ENCODE peak calls at places on chromosomes 3 and 15, in six cellular contexts. B, F, W, S, J and X are unnamed samples.

GRCh38 chr3:81816473-81817260 is 55.2 kb upstream of the GBE1 start:
- DNase-seq in B (no peak), F (peak; percentile 49), W (no peak), S (peak; percentile 48), J (no peak), X (peak; percentile 86)

GRCh38 chr3:179174316-179174715 is 26.2 kb downstream of the PIK3CA start:
- DNase-seq in B (no peak), F (no peak), W (no peak), S (no peak), J (no peak), X (no peak)

GRCh38 chr3:193902557-193903256 is 233.2 kb upstream of the HES1 start:
- DNase-seq in B (no peak), F (no peak), W (no peak), S (no peak), J (no peak), X (peak; percentile 85)

GRCh38 chr3:38229036-38229435 is 36.6 kb upstream of the SLC22A13 start:
- DNase-seq in B (no peak), F (no peak), W (no peak), S (peak; percentile 13), J (no peak), X (no peak)

GRCh38 chr15:70974004-70974832 is 81.6 kb downstream of the LRRC49 start:
- DNase-seq in B (no peak), F (peak; percentile 54), W (peak; percentile 67), S (peak; percentile 84), J (peak; percentile 22), X (peak; percentile 9)

GRCh38 chr3:170499562-170500156 is 81.0 kb downstream of the CLDN11 start:
- DNase-seq in B (peak; percentile 56), F (no peak), W (peak; percentile 70), S (peak; percentile 84), J (peak; percentile 48), X (peak; percentile 46)

GRCh38 chr3:194572944-194573491 is 60.2 kb downstream of the TMEM44 start:
- DNase-seq in B (no peak), F (peak; percentile 62), W (no peak), S (no peak), J (no peak), X (no peak)

GRCh38 chr3:31250116-31250813 is 282.5 kb upstream of the STT3B start:
- DNase-seq in B (no peak), F (peak; percentile 6), W (no peak), S (no peak), J (no peak), X (no peak)

GRCh38 chr3:5053021-5053831 is 68.9 kb upstream of the ARL8B start:
- DNase-seq in B (no peak), F (peak; percentile 95), W (no peak), S (no peak), J (no peak), X (no peak)

GRCh38 chr15:67542192-67542461 is 376 bp upstream of the MAP2K5 start:
- DNase-seq in B (no peak), F (no peak), W (peak; percentile 44), S (peak; percentile 29), J (no peak), X (peak; percentile 62)

GRCh38 chr3:72810063-72810462 is 38.2 kb downstream of the SHQ1 start:
- DNase-seq in B (no peak), F (no peak), W (peak; percentile 64), S (no peak), J (no peak), X (peak; percentile 37)

GRCh38 chr3:65811050-65811766 is 227.5 kb downstream of the MAGI1 start:
- DNase-seq in B (no peak), F (peak; percentile 72), W (no peak), S (peak; percentile 8), J (no peak), X (no peak)

GRCh38 chr3:86381247-86381646 is 609.7 kb downstream of the VGLL3 start:
- DNase-seq in B (no peak), F (no peak), W (peak; percentile 71), S (no peak), J (no peak), X (no peak)

GRCh38 chr3:161415506-161416231 is 44.4 kb upstream of the SPTSSB start:
- DNase-seq in B (no peak), F (peak; percentile 88), W (peak; percentile 26), S (peak; percentile 87), J (no peak), X (no peak)

GRCh38 chr15:90915808-90916440 is 12.8 kb downstream of the MAN2A2 start:
- DNase-seq in B (no peak), F (no peak), W (peak; percentile 25), S (peak; percentile 58), J (no peak), X (no peak)

GRCh38 chr3:173096994-173097785 is 43.8 kb downstream of the SPATA16 start:
- DNase-seq in B (no peak), F (peak; percentile 75), W (no peak), S (no peak), J (no peak), X (no peak)

GRCh38 chr3:138412821-138413531 is 21.4 kb upstream of the ESYT3 start:
- DNase-seq in B (peak; percentile 25), F (no peak), W (no peak), S (no peak), J (no peak), X (no peak)

GRCh38 chr3:138418556-138419206 is 15.7 kb upstream of the ESYT3 start:
- DNase-seq in B (no peak), F (no peak), W (no peak), S (peak; percentile 21), J (no peak), X (no peak)

GRCh38 chr3:138423316-138423715 is 11.1 kb upstream of the ESYT3 start:
- DNase-seq in B (no peak), F (no peak), W (no peak), S (no peak), J (no peak), X (no peak)

GRCh38 chr3:138417559-138417982 is 16.8 kb upstream of the ESYT3 start:
- DNase-seq in B (peak; percentile 91), F (peak; percentile 53), W (peak; percentile 96), S (peak; percentile 82), J (peak; percentile 70), X (peak; percentile 90)
- H3K4me2 ChIP-seq in B (no peak overlapping the region), F (no peak overlapping the region), W (no peak overlapping the region), S (no peak overlapping the region), J (no peak overlapping the region), X (no peak overlapping the region)

GRCh38 chr15:89690276-89691218 is at the start of the genes PEX11A and WDR93:
- DNase-seq in B (peak; percentile 90), F (peak; percentile 29), W (peak; percentile 93), S (peak; percentile 75), J (peak; percentile 92), X (peak; percentile 87)
- H3K4me2 ChIP-seq in B (peak within 1 kb of the TSS; percentile 90), F (peak within 1 kb of the TSS; percentile 99), W (peak within 1 kb of the TSS; percentile 78), S (peak within 1 kb of the TSS; percentile 98), J (peak within 1 kb of the TSS; percentile 86), X (peak within 1 kb of the TSS; percentile 81)

GRCh38 chr3:71628571-71628970 is 45.0 kb upstream of the FOXP1 start:
- DNase-seq in B (no peak), F (peak; percentile 39), W (no peak), S (peak; percentile 10), J (no peak), X (no peak)

GRCh38 chr3:71629289-71630252 is 46.0 kb upstream of the FOXP1 start:
- DNase-seq in B (no peak), F (peak; percentile 44), W (no peak), S (peak; percentile 66), J (no peak), X (no peak)
- H3K4me2 ChIP-seq in B (no peak overlapping the region), F (no peak overlapping the region), W (no peak overlapping the region), S (no peak overlapping the region), J (no peak overlapping the region), X (no peak overlapping the region)

DNA sequence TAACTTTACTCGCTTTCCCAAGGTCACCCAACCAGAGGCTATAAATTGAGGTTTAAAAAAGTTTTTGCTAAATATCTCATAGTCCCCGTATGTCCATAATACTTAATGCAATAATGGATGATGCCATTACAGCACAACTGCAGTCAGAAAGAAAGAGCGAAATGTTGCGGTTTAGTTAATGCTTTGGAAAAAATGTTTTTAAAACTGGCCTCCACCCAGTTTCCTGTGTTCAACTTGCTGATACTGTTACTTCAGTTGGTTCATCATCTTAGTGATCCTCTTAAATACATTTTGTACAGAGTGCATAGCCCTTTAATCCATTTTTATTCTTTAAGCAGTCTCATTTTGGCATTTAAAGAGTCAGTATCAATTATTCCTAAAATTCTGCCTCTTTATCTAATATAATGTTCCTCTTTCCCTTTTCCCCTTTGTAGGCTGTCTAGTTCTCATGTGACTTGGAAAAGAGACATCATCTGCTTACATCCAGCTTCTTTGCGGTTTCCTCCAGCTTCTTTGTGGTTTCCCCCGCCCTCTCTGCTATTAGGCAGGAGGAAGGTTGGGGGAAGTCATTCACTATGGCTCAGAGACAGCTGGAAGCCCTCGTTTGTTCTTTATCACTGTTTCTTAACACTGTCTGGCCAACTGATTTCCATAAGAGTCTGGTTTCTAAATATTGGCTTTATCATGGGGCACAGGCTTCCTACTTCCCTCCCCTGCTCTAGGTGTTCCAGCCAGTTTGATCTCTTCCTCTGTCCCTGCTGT is 154.3 kb downstream of the GOLIM4 start:
- DNase-seq in B (no peak), F (peak; percentile 94), W (no peak), S (peak; percentile 96), J (no peak), X (peak; percentile 38)
- H3K4me2 ChIP-seq in B (no peak overlapping the region), F (peak overlapping the region; percentile 38), W (no peak overlapping the region), S (peak overlapping the region; percentile 44), J (no peak overlapping the region), X (no peak overlapping the region)

DNA sequence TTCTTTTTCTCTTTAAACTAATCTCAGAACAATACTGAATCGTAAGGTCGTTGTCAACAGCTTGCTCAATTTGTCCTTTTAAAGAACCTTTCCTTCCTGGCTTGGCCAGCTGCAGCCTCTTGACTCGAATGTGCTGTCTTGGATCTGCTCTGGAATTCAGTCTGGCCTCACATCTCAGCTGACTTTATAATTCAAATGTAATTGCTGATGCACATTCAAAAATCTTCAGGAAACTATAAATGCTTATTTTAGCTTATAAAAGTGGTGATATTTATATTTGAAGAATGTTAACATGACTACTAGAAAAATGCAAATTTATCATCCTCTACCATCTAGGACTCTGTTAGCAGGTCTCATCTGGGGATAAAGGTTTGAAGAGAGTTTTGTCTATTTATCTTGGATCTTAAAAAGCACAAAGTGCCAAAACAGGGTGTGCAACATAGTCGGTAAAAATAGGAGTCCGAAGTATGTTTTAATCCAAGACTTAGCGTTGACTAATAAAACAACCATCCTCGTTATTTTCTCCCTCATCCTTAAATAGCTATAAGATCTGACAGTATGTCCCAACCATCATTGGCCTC is 1035.2 kb downstream of the MCTP2 start:
- DNase-seq in B (no peak), F (peak; percentile 74), W (no peak), S (peak; percentile 65), J (no peak), X (no peak)
- H3K4me2 ChIP-seq in B (no peak overlapping the region), F (no peak overlapping the region), W (no peak overlapping the region), S (peak overlapping the region; percentile 1), J (no peak overlapping the region), X (no peak overlapping the region)